ENCODE peak calls at places on chromosomes 4 and X, in nine cellular contexts. V, T, W, Q, H, S, U, D and R are unnamed samples.

GRCh38 chr4:172270421-172270820 is 457.2 kb downstream of the GALNTL6 start:
- DNase-seq in H (peak; percentile 58), V (no peak), S (no peak), W (no peak), Q (no peak), U (no peak), D (no peak), T (no peak), R (peak; percentile 63)

GRCh38 chrX:39974228-39974627 is 123.5 kb downstream of the BCOR start:
- DNase-seq in U (no peak), T (no peak), W (peak; percentile 12), V (no peak), H (no peak), S (no peak), Q (no peak), D (no peak), R (no peak)

GRCh38 chr4:13523591-13524503 is 20.5 kb downstream of the NKX3-2 start:
- DNase-seq in V (no peak), H (no peak), S (no peak), Q (no peak), T (no peak), U (no peak), W (no peak), D (no peak), R (no peak)

GRCh38 chrX:15714529-15714928 is 23.5 kb upstream of the CA5B start:
- DNase-seq in T (no peak), U (peak; percentile 3), V (no peak), W (no peak), D (no peak), S (no peak), Q (no peak), H (no peak), R (no peak)

GRCh38 chr4:36192922-36193321 is 51.4 kb downstream of the ARAP2 start:
- DNase-seq in T (no peak), D (no peak), Q (no peak), W (no peak), U (no peak), S (no peak), V (no peak), H (no peak), R (no peak)

GRCh38 chr4:56320293-56320692 is 67.0 kb downstream of the AASDH start:
- DNase-seq in W (no peak), H (no peak), D (no peak), T (peak; percentile 67), V (no peak), S (no peak), U (peak; percentile 36), Q (peak; percentile 50), R (no peak)

GRCh38 chr4:168863719-168864632 is 146.1 kb downstream of the CBR4 start:
- DNase-seq in H (no peak), Q (peak; percentile 38), T (no peak), D (no peak), U (no peak), V (no peak), W (no peak), S (no peak), R (no peak)

GRCh38 chrX:107827852-107828251 is 2.2 kb downstream of the MID2 start:
- DNase-seq in Q (peak; percentile 16), D (no peak), S (peak; percentile 25), W (no peak), V (no peak), H (no peak), U (no peak), T (no peak), R (no peak)

GRCh38 chr4:78551420-78552351 is at the start of gene ANXA3:
- DNase-seq in V (no peak), H (peak; percentile 16), U (peak; percentile 32), D (no peak), T (no peak), Q (no peak), W (peak; percentile 57), S (peak; percentile 18), R (peak; percentile 17)

GRCh38 chr4:140085062-140085622 is 68.8 kb downstream of the MAML3 start:
- DNase-seq in S (no peak), W (no peak), U (no peak), Q (no peak), T (peak; percentile 56), V (no peak), H (no peak), D (no peak), R (no peak)

GRCh38 chr4:169147217-169147616 is 123.5 kb downstream of the SH3RF1 start:
- DNase-seq in H (no peak), D (peak; percentile 37), V (no peak), Q (peak; percentile 39), S (no peak), W (no peak), T (peak; percentile 34), U (no peak), R (no peak)

GRCh38 chrX:41293269-41293668 is 40.7 kb upstream of the DDX3X start:
- DNase-seq in T (no peak), V (no peak), D (no peak), Q (no peak), U (no peak), W (no peak), S (peak; percentile 9), H (no peak), R (no peak)

GRCh38 chr4:17577660-17578481 is 873 bp downstream of the LAP3 start:
- DNase-seq in D (peak; percentile 30), Q (peak; percentile 29), W (peak; percentile 56), T (peak; percentile 4), H (peak; percentile 3), U (peak; percentile 33), S (peak; percentile 50), V (no peak), R (peak; percentile 34)